ENCODE peak calls at places on chromosome 18, in six cellular contexts. One of them, this sample, is unnamed.

GRCh38 chr18:46917808-46918600 is 602 bp downstream of the KATNAL2 start:
- DNase-seq in fibroblast of lung: peak
- DNase-seq in HepG2: no peak
- DNase-seq in astrocyte: peak
- DNase-seq in ovary: peak
- DNase-seq in stomach: no peak
- DNase-seq in this sample: no peak

GRCh38 chr18:13217466-13217961 is 1.0 kb upstream of the LDLRAD4 start:
- DNase-seq in HepG2: no peak
- DNase-seq in ovary: peak
- DNase-seq in stomach: peak
- DNase-seq in fibroblast of lung: peak
- DNase-seq in astrocyte: peak
- DNase-seq in this sample: no peak

GRCh38 chr18:79545255-79545654 is 134.3 kb upstream of the CTDP1 start:
- DNase-seq in fibroblast of lung: no peak
- DNase-seq in HepG2: no peak
- DNase-seq in astrocyte: no peak
- DNase-seq in stomach: peak
- DNase-seq in ovary: no peak
- DNase-seq in this sample: no peak

GRCh38 chr18:44579028-44579692 is 101.5 kb upstream of the SETBP1 start:
- DNase-seq in HepG2: peak
- DNase-seq in fibroblast of lung: peak
- DNase-seq in stomach: no peak
- DNase-seq in ovary: no peak
- DNase-seq in astrocyte: peak
- DNase-seq in this sample: no peak

GRCh38 chr18:79553154-79553553 is 126.4 kb upstream of the CTDP1 start:
- DNase-seq in stomach: no peak
- DNase-seq in fibroblast of lung: no peak
- DNase-seq in HepG2: no peak
- DNase-seq in ovary: no peak
- DNase-seq in astrocyte: no peak
- DNase-seq in this sample: no peak

GRCh38 chr18:44943201-44943881 is 262.7 kb downstream of the SETBP1 start:
- DNase-seq in astrocyte: peak
- DNase-seq in HepG2: no peak
- DNase-seq in ovary: no peak
- DNase-seq in stomach: no peak
- DNase-seq in fibroblast of lung: peak
- DNase-seq in this sample: no peak

GRCh38 chr18:48139427-48140347 is 209.2 kb upstream of the SMAD2 start:
- DNase-seq in ovary: peak
- DNase-seq in stomach: peak
- DNase-seq in HepG2: no peak
- DNase-seq in fibroblast of lung: no peak
- DNase-seq in astrocyte: no peak
- DNase-seq in this sample: no peak

GRCh38 chr18:56460590-56460989 is 177.8 kb downstream of the TXNL1 start:
- DNase-seq in ovary: no peak
- DNase-seq in stomach: no peak
- DNase-seq in fibroblast of lung: no peak
- DNase-seq in HepG2: no peak
- DNase-seq in astrocyte: no peak
- DNase-seq in this sample: no peak

GRCh38 chr18:56789004-56789888 is 138.1 kb downstream of the WDR7 start:
- DNase-seq in fibroblast of lung: no peak
- DNase-seq in ovary: no peak
- DNase-seq in stomach: no peak
- DNase-seq in astrocyte: no peak
- DNase-seq in HepG2: peak
- DNase-seq in this sample: no peak

GRCh38 chr18:33316146-33316587 is 124.4 kb downstream of the CCDC178 start:
- DNase-seq in fibroblast of lung: no peak
- DNase-seq in ovary: no peak
- DNase-seq in astrocyte: no peak
- DNase-seq in stomach: no peak
- DNase-seq in HepG2: no peak
- DNase-seq in this sample: no peak

GRCh38 chr18:71808576-71808975 is 735.6 kb downstream of the CBLN2 start:
- DNase-seq in fibroblast of lung: no peak
- DNase-seq in astrocyte: no peak
- DNase-seq in HepG2: no peak
- DNase-seq in ovary: no peak
- DNase-seq in stomach: no peak
- DNase-seq in this sample: no peak

GRCh38 chr18:44651453-44651852 is 29.2 kb upstream of the SETBP1 start:
- DNase-seq in astrocyte: peak
- DNase-seq in fibroblast of lung: peak
- DNase-seq in stomach: no peak
- DNase-seq in HepG2: no peak
- DNase-seq in ovary: no peak
- DNase-seq in this sample: no peak

GRCh38 chr18:30280861-30281470 is 761.6 kb downstream of the DSC3 start:
- DNase-seq in astrocyte: peak
- DNase-seq in ovary: no peak
- DNase-seq in stomach: no peak
- DNase-seq in HepG2: peak
- DNase-seq in fibroblast of lung: peak
- DNase-seq in this sample: no peak

GRCh38 chr18:68694316-68694715 is 20.6 kb downstream of the TMX3 start:
- DNase-seq in fibroblast of lung: no peak
- DNase-seq in astrocyte: no peak
- DNase-seq in HepG2: no peak
- DNase-seq in stomach: no peak
- DNase-seq in ovary: no peak
- DNase-seq in this sample: no peak

DNA sequence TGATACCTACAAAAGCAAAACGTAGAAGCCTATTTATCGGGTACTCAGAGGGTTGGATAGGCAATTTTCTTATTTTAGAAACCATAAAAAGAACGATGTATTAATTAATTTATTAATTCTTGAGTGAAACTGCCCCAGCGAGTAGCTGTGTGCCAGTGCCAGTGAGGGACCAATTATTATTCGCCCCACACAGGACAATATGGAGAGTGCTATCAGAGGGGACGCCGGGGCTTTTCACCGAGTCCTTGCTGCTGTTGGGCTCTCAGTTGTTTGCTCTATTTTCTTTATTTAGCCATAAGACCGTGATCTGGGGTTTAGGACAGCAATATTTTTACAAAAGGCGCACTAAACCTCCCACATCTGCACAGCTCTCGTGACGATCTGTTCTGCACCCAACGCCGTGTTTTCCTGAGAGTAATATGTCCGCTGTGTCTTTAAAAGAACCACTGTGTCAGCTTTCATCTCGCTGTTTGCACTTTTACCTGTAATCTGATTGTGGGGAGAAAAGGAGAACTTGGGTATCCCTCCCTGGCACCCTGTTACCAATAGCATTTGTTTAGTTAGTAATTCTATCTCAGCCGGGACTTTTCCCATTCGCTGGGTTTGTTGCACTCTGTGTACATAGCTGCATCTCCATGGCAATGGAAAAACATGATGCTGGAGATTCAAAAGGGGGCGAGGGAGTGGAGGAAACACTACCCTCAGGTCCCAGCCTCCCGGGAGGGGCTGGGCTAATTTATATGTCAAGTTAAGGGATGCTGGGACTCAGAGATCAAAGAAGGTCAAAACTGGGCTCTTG is 30.1 kb upstream of the ZNF516 start:
- DNase-seq in stomach: no peak
- DNase-seq in astrocyte: peak
- DNase-seq in HepG2: peak
- DNase-seq in fibroblast of lung: peak
- DNase-seq in ovary: peak
- DNase-seq in this sample: no peak
- H3K4me3 ChIP-seq in stomach: peak
- H3K4me3 ChIP-seq in astrocyte: peak
- H3K4me3 ChIP-seq in HepG2: no peak
- H3K4me3 ChIP-seq in fibroblast of lung: peak
- H3K4me3 ChIP-seq in ovary: peak
- H3K4me3 ChIP-seq in this sample: no peak

DNA sequence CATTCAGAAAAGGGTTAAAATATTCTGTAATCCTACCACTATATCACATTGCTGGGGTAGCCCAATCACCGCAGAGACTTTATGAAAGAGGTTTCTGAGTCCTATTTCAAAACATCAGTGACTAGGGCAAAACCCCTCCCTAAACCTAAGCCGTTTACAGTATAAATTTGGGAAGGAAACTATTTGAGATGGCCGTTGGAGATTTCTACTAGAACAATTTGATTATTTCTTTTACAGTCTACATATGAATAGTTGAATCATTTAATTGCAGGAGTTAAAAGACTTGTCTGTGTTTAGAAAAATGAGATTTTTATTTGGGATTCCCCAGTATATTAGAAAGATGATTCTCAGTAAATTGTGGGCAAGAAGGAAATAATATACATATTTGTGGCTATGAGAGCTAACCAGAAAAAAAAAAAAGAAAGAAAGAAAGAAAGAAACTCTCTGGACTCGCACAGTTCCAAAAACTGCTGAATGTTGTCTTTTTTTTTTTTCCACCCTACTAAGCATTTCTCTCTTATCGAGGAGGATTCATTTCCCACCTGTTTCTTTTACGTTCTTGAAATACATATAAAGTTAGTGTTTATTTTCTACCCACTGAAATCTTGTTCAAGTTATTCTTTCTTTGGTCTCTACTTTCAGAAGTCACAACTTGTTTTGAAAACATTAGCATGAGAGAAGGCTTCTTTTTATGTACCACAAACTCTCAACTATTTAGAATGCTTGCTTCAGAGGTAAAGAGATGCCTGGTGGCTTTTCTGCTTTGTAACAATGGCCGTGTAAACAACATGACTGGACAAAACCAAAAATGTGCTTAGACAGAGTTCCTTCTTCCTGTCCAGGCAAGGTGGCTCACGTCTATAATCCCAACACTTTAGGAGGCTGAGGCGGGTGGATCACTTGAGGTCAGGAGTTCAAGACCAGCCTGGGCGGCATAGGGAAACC is 65.9 kb downstream of the BCL2 start:
- DNase-seq in HepG2: no peak
- DNase-seq in astrocyte: peak
- DNase-seq in stomach: no peak
- DNase-seq in fibroblast of lung: peak
- DNase-seq in ovary: no peak
- DNase-seq in this sample: no peak
- H3K4me3 ChIP-seq in HepG2: no peak
- H3K4me3 ChIP-seq in astrocyte: no peak
- H3K4me3 ChIP-seq in stomach: no peak
- H3K4me3 ChIP-seq in fibroblast of lung: peak
- H3K4me3 ChIP-seq in ovary: no peak
- H3K4me3 ChIP-seq in this sample: peak

DNA sequence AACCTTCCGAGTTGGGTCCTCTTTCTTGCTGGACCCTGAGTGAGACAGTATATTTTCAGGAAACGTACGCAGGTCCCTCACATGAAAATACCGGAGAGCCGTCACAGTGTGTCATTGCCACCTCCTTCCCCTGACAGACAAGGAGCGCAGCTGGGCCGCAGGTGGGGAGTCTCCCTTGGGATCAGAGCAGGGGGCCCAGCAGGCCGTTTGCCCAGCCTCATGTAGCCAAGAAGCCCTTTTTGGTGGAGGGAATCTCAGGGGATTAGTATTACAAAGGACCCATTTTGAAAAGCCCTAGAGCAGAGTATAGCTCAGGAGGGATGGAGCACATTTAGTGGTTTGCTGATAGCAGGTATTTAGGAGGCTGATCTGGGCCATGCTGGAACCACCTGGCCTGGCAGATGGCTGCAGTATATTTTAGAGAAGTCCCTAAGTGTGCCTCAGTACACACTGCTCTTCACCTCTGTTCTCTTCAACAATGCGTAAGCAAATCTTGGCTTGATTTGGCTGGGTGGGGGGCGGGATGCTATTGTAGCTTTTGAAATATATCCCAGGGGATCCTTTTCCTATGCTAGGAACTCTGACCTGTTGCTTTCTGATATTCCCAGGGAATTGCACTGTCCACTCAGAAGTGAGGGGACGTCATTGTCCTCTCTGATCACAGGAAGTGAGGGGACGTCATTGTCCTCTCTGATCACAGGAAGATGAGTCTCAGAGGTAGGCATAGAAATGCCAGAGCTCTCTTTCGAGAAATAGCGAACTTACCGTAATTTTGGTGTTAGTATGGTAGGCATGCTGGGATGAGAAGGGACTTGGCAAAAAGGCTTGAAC is 171.9 kb downstream of the HRH4 start:
- DNase-seq in HepG2: no peak
- DNase-seq in stomach: no peak
- DNase-seq in fibroblast of lung: no peak
- DNase-seq in ovary: no peak
- DNase-seq in astrocyte: no peak
- DNase-seq in this sample: no peak
- H3K4me3 ChIP-seq in HepG2: no peak
- H3K4me3 ChIP-seq in stomach: no peak
- H3K4me3 ChIP-seq in fibroblast of lung: no peak
- H3K4me3 ChIP-seq in ovary: no peak
- H3K4me3 ChIP-seq in astrocyte: no peak
- H3K4me3 ChIP-seq in this sample: no peak

DNA sequence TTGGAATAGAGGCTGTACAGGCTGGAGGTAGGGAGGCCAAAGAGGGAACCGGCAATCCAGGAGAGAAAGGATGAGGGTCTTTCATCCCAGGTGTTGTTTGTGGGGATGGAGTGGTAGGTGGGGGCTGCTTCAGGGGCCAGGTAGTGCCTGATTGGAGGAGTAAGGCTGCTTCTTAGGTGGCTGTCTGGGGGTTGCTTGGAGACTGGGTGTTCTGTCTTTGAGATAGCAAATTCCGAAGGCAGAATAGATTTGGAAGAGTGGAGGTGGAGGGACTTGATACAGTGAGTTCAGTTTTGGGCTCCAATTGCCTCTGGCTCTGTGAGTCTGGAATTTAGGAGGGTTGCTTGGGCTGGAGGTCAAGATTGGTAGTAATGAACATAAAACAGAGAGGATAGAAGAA is 5.9 kb downstream of the ZNF532 start:
- DNase-seq in stomach: no peak
- DNase-seq in fibroblast of lung: no peak
- DNase-seq in HepG2: no peak
- DNase-seq in ovary: no peak
- DNase-seq in astrocyte: no peak
- DNase-seq in this sample: no peak
- H3K4me3 ChIP-seq in stomach: no peak
- H3K4me3 ChIP-seq in fibroblast of lung: no peak
- H3K4me3 ChIP-seq in HepG2: no peak
- H3K4me3 ChIP-seq in ovary: no peak
- H3K4me3 ChIP-seq in astrocyte: no peak
- H3K4me3 ChIP-seq in this sample: no peak

DNA sequence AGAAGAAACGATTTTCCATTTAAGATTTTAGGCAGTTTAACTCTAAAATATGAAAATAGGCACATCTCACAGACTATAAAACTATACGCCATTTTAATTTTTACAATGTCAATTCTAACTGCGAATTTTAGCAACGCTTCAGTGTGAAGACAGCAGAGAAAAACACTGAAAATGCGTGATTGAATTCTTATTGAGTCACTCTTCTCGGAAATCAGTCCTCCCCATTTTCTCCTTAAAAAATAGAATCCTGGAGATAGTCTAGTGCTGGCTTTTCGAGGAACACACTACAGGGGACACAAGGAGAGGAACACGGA is 373 bp upstream of the TAF4B start:
- DNase-seq in stomach: no peak
- DNase-seq in fibroblast of lung: no peak
- DNase-seq in HepG2: no peak
- DNase-seq in astrocyte: no peak
- DNase-seq in ovary: no peak
- DNase-seq in this sample: no peak
- H3K4me3 ChIP-seq in stomach: peak
- H3K4me3 ChIP-seq in fibroblast of lung: peak
- H3K4me3 ChIP-seq in HepG2: peak
- H3K4me3 ChIP-seq in astrocyte: peak
- H3K4me3 ChIP-seq in ovary: peak
- H3K4me3 ChIP-seq in this sample: peak

GRCh38 chr18:36328385-36328858 is 30.9 kb downstream of the FHOD3 start:
- DNase-seq in ovary: no peak
- DNase-seq in astrocyte: no peak
- DNase-seq in fibroblast of lung: no peak
- DNase-seq in HepG2: no peak
- DNase-seq in stomach: no peak
- DNase-seq in this sample: no peak
- H3K4me3 ChIP-seq in ovary: no peak
- H3K4me3 ChIP-seq in astrocyte: no peak
- H3K4me3 ChIP-seq in fibroblast of lung: no peak
- H3K4me3 ChIP-seq in HepG2: no peak
- H3K4me3 ChIP-seq in stomach: no peak
- H3K4me3 ChIP-seq in this sample: no peak